ENCODE peak calls at places on chromosome 21, in four cellular contexts. One of them, this sample, is unnamed. For H3K4me1, the result is how much of the 10 kb centered on the place peaks cover.

GRCh38 chr21:16976132-16976666 is 536.6 kb upstream of the CXADR start:
- DNase-seq in cardiac muscle cell: no peak
- DNase-seq in neuronal stem cell: no peak
- DNase-seq in body of pancreas: no peak
- DNase-seq in this sample: no peak

GRCh38 chr21:35508389-35508888 is 459.3 kb upstream of the RUNX1 start:
- DNase-seq in cardiac muscle cell: no peak
- DNase-seq in neuronal stem cell: peak
- DNase-seq in body of pancreas: peak
- DNase-seq in this sample: peak

GRCh38 chr21:46500224-46500861 is 41.7 kb downstream of the DIP2A start:
- DNase-seq in cardiac muscle cell: no peak
- DNase-seq in neuronal stem cell: no peak
- DNase-seq in body of pancreas: no peak
- DNase-seq in this sample: peak

GRCh38 chr21:45420623-45421041 is 15.7 kb downstream of the COL18A1 start:
- DNase-seq in cardiac muscle cell: peak
- DNase-seq in neuronal stem cell: no peak
- DNase-seq in body of pancreas: peak
- DNase-seq in this sample: peak

GRCh38 chr21:35075546-35075945 is 26.4 kb upstream of the RUNX1 start:
- DNase-seq in cardiac muscle cell: no peak
- DNase-seq in neuronal stem cell: no peak
- DNase-seq in body of pancreas: no peak
- DNase-seq in this sample: no peak

GRCh38 chr21:25912402-25912746 is 177.6 kb downstream of the GABPA start:
- DNase-seq in cardiac muscle cell: no peak
- DNase-seq in neuronal stem cell: no peak
- DNase-seq in body of pancreas: no peak
- DNase-seq in this sample: peak

GRCh38 chr21:45417256-45417950 is 12.4 kb downstream of the COL18A1 start:
- DNase-seq in cardiac muscle cell: no peak
- DNase-seq in neuronal stem cell: no peak
- DNase-seq in body of pancreas: no peak
- DNase-seq in this sample: no peak

GRCh38 chr21:26210614-26211013 is 40.0 kb upstream of the APP start:
- DNase-seq in cardiac muscle cell: no peak
- DNase-seq in neuronal stem cell: no peak
- DNase-seq in body of pancreas: no peak
- DNase-seq in this sample: no peak

GRCh38 chr21:17819114-17819877 is at the start of gene C21orf91:
- DNase-seq in cardiac muscle cell: peak
- DNase-seq in neuronal stem cell: peak
- DNase-seq in body of pancreas: peak
- DNase-seq in this sample: peak

GRCh38 chr21:23876925-23877558 is 1730.2 kb downstream of the MRPL39 start:
- DNase-seq in cardiac muscle cell: no peak
- DNase-seq in neuronal stem cell: no peak
- DNase-seq in body of pancreas: no peak
- DNase-seq in this sample: no peak

GRCh38 chr21:34983680-34984086 is 65.4 kb downstream of the RUNX1 start:
- DNase-seq in cardiac muscle cell: no peak
- DNase-seq in neuronal stem cell: no peak
- DNase-seq in body of pancreas: no peak
- DNase-seq in this sample: no peak

GRCh38 chr21:35436899-35437298 is 387.8 kb upstream of the RUNX1 start:
- DNase-seq in cardiac muscle cell: no peak
- DNase-seq in neuronal stem cell: no peak
- DNase-seq in body of pancreas: no peak
- DNase-seq in this sample: peak

GRCh38 chr21:22961248-22961647 is 1963.0 kb downstream of the NCAM2 start:
- DNase-seq in cardiac muscle cell: no peak
- DNase-seq in neuronal stem cell: no peak
- DNase-seq in body of pancreas: no peak
- DNase-seq in this sample: no peak

GRCh38 chr21:25456672-25457071 is 150.6 kb downstream of the MRPL39 start:
- DNase-seq in cardiac muscle cell: no peak
- DNase-seq in neuronal stem cell: no peak
- DNase-seq in body of pancreas: no peak
- DNase-seq in this sample: no peak

GRCh38 chr21:26495283-26495849 is 77.7 kb downstream of the CYYR1 start:
- DNase-seq in cardiac muscle cell: no peak
- DNase-seq in neuronal stem cell: no peak
- DNase-seq in body of pancreas: no peak
- DNase-seq in this sample: no peak

GRCh38 chr21:34967509-34968289 is 81.4 kb downstream of the RUNX1 start:
- DNase-seq in cardiac muscle cell: no peak
- DNase-seq in neuronal stem cell: no peak
- DNase-seq in body of pancreas: no peak
- DNase-seq in this sample: no peak

GRCh38 chr21:39184050-39184980 is 1.1 kb upstream of the PSMG1 start:
- DNase-seq in cardiac muscle cell: peak
- DNase-seq in neuronal stem cell: no peak
- DNase-seq in body of pancreas: no peak
- DNase-seq in this sample: peak

GRCh38 chr21:21715286-21715969 is 717.2 kb downstream of the NCAM2 start:
- DNase-seq in cardiac muscle cell: no peak
- DNase-seq in neuronal stem cell: no peak
- DNase-seq in body of pancreas: no peak
- DNase-seq in this sample: no peak

GRCh38 chr21:34936874-34937563 is 112.1 kb downstream of the RUNX1 start:
- DNase-seq in cardiac muscle cell: no peak
- DNase-seq in neuronal stem cell: no peak
- DNase-seq in body of pancreas: no peak
- DNase-seq in this sample: peak

GRCh38 chr21:45836268-45836655 is 145.3 kb upstream of the COL6A1 start:
- DNase-seq in cardiac muscle cell: no peak
- DNase-seq in neuronal stem cell: no peak
- DNase-seq in body of pancreas: no peak
- DNase-seq in this sample: no peak

GRCh38 chr21:20882462-20883415 is 115.5 kb upstream of the NCAM2 start:
- DNase-seq in cardiac muscle cell: peak
- DNase-seq in neuronal stem cell: peak
- DNase-seq in body of pancreas: peak
- DNase-seq in this sample: no peak

GRCh38 chr21:46096997-46097825 is 701 bp upstream of the COL6A2 start:
- DNase-seq in cardiac muscle cell: no peak
- DNase-seq in neuronal stem cell: no peak
- DNase-seq in body of pancreas: peak
- DNase-seq in this sample: no peak

GRCh38 chr21:39633770-39634181 is 21.0 kb downstream of the B3GALT5 start:
- DNase-seq in cardiac muscle cell: no peak
- DNase-seq in neuronal stem cell: no peak
- DNase-seq in body of pancreas: no peak
- DNase-seq in this sample: peak

GRCh38 chr21:46409641-46410406 is 48.9 kb upstream of the DIP2A start:
- DNase-seq in cardiac muscle cell: no peak
- DNase-seq in neuronal stem cell: no peak
- DNase-seq in body of pancreas: no peak
- DNase-seq in this sample: no peak

GRCh38 chr21:46226146-46226545 is 2.4 kb downstream of the LSS start:
- DNase-seq in cardiac muscle cell: no peak
- DNase-seq in neuronal stem cell: no peak
- DNase-seq in body of pancreas: no peak
- DNase-seq in this sample: no peak

GRCh38 chr21:18153063-18153462 is 91.6 kb upstream of the CHODL start:
- DNase-seq in cardiac muscle cell: no peak
- DNase-seq in neuronal stem cell: no peak
- DNase-seq in body of pancreas: no peak
- DNase-seq in this sample: no peak

GRCh38 chr21:34852438-34852837 is 183.6 kb downstream of the CLIC6 start:
- DNase-seq in cardiac muscle cell: no peak
- DNase-seq in neuronal stem cell: no peak
- DNase-seq in body of pancreas: no peak
- DNase-seq in this sample: no peak

GRCh38 chr21:36702622-36702968 is 3.7 kb downstream of the SIM2 start:
- DNase-seq in cardiac muscle cell: no peak
- DNase-seq in neuronal stem cell: no peak
- DNase-seq in body of pancreas: no peak
- DNase-seq in this sample: no peak

GRCh38 chr21:36701912-36702621 is 3.2 kb downstream of the SIM2 start:
- DNase-seq in cardiac muscle cell: no peak
- DNase-seq in neuronal stem cell: no peak
- DNase-seq in body of pancreas: no peak
- DNase-seq in this sample: no peak

GRCh38 chr21:36699546-36700294 is 805 bp downstream of the SIM2 start:
- DNase-seq in cardiac muscle cell: no peak
- DNase-seq in neuronal stem cell: no peak
- DNase-seq in body of pancreas: no peak
- DNase-seq in this sample: no peak

GRCh38 chr21:36700295-36700960 is 1.5 kb downstream of the SIM2 start:
- DNase-seq in cardiac muscle cell: no peak
- DNase-seq in neuronal stem cell: no peak
- DNase-seq in body of pancreas: no peak
- DNase-seq in this sample: no peak

DNA sequence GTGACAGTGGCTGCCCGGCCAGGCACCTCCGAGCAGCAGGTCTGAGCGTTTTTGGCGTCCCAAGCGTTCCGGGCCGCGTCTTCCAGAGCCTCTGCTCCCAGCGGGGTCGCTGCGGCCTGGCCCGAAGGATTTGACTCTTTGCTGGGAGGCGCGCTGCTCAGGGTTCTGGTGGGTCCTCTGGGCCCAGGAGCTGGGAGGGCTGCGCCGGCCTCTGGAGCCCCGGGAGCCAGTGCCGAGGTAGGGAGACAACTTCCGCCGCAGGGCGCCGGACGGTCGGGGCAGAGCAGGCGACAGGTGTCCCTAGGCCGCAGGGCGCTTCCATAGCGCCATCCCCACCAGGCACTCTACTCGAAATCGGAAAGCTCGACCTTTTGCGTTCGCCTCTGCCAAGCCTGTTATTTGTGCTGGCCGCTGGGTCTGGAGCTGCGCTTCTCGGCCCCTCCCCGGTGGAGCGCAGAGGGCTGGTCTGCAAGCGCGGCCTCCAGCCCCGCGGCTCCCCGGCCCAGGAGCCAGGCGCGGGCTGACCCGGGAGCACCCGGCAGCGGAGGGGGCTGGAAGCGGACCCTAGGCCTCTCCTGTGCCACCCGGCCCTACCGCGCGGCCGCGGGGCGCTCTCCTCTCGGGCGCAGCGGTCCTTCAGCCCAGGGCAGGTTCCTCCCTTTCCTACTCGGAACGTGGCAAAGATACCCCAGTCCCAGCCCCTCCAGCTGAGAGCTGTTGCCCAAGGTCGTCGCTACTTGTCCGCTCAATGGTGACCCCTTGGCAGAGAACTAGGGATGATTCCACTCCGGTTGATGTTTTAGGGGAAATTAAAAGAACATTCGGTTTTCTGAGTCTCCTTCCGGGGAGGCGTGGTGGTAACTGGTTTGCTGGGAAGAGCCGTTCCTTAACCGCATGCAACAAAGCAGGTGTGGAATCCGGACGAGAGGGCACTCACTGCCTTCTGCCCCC is 2.3 kb downstream of the SIM2 start:
- DNase-seq in cardiac muscle cell: peak
- DNase-seq in neuronal stem cell: peak
- DNase-seq in body of pancreas: no peak
- DNase-seq in this sample: no peak
- H3K4me3 ChIP-seq in cardiac muscle cell: peak
- H3K4me3 ChIP-seq in neuronal stem cell: peak
- H3K4me3 ChIP-seq in body of pancreas: no peak
- H3K4me3 ChIP-seq in this sample: peak

GRCh38 chr21:31133243-31133830 is 95.1 kb upstream of the KRTAP19-8 start:
- DNase-seq in cardiac muscle cell: no peak
- DNase-seq in neuronal stem cell: no peak
- DNase-seq in body of pancreas: no peak
- DNase-seq in this sample: no peak

GRCh38 chr21:31135536-31136184 is 97.4 kb upstream of the KRTAP19-8 start:
- DNase-seq in cardiac muscle cell: no peak
- DNase-seq in neuronal stem cell: no peak
- DNase-seq in body of pancreas: no peak
- DNase-seq in this sample: no peak

GRCh38 chr21:31136891-31137290 is 98.6 kb upstream of the KRTAP19-8 start:
- DNase-seq in cardiac muscle cell: no peak
- DNase-seq in neuronal stem cell: no peak
- DNase-seq in body of pancreas: no peak
- DNase-seq in this sample: no peak

GRCh38 chr21:31130821-31131220 is 92.5 kb upstream of the KRTAP19-8 start:
- DNase-seq in cardiac muscle cell: no peak
- DNase-seq in neuronal stem cell: no peak
- DNase-seq in body of pancreas: no peak
- DNase-seq in this sample: no peak

GRCh38 chr21:31132574-31133242 is 94.4 kb upstream of the KRTAP19-8 start:
- DNase-seq in cardiac muscle cell: no peak
- DNase-seq in neuronal stem cell: no peak
- DNase-seq in body of pancreas: no peak
- DNase-seq in this sample: peak
- H3K4me1 ChIP-seq in cardiac muscle cell: under half
- H3K4me1 ChIP-seq in neuronal stem cell: under half
- H3K4me1 ChIP-seq in body of pancreas: under half
- H3K4me1 ChIP-seq in this sample: under half

GRCh38 chr21:31363720-31364119 is 19.7 kb upstream of the TIAM1 start:
- DNase-seq in cardiac muscle cell: no peak
- DNase-seq in neuronal stem cell: no peak
- DNase-seq in body of pancreas: no peak
- DNase-seq in this sample: no peak
- H3K27ac ChIP-seq in cardiac muscle cell: no peak
- H3K27ac ChIP-seq in neuronal stem cell: no peak
- H3K27ac ChIP-seq in body of pancreas: no peak
- H3K27ac ChIP-seq in this sample: no peak

GRCh38 chr21:38129711-38130110 is 127.1 kb upstream of the KCNJ15 start:
- DNase-seq in cardiac muscle cell: no peak
- DNase-seq in neuronal stem cell: no peak
- DNase-seq in body of pancreas: no peak
- DNase-seq in this sample: no peak

GRCh38 chr21:38139380-38140168 is 117.2 kb upstream of the KCNJ15 start:
- DNase-seq in cardiac muscle cell: no peak
- DNase-seq in neuronal stem cell: no peak
- DNase-seq in body of pancreas: no peak
- DNase-seq in this sample: no peak

GRCh38 chr21:38136201-38136600 is 120.6 kb upstream of the KCNJ15 start:
- DNase-seq in cardiac muscle cell: no peak
- DNase-seq in neuronal stem cell: no peak
- DNase-seq in body of pancreas: no peak
- DNase-seq in this sample: no peak

DNA sequence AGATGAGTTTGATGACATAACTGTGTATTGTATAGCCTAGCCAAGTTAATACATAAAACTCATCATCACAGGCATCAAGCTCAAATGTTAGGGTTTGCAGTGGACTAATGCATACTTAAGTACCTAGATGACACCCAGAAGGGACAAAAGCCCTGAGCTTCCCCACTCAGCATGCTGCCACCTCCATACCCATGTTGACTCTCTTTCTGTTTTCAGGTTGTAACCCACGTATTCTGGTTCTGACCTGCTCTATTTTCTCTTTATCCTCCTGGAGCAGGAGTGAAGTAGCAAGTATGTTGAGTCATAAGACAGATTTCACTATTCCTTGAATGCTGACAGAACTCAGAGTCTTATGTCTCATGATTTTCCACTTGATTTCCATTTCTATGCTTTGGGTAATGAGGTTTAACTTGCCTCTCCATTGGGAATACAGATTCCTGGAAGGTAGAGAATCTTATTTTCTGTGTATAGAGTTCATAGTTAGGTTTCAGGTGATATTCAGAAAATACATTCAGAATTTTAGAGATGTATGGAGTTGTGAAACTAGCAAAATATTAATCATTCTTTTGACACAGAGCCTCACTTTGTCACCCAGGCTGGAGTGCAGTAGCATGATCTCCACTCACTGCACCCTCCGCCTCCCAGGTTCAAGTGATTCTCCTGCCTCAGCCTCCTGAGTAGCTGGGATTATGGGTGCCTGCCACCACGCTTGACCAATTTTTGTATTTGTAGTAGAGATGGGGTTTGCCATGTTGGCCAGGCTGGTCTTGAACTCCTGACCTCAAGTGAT is 122.5 kb upstream of the KCNJ15 start:
- DNase-seq in cardiac muscle cell: no peak
- DNase-seq in neuronal stem cell: no peak
- DNase-seq in body of pancreas: no peak
- DNase-seq in this sample: no peak
- H3K4me3 ChIP-seq in cardiac muscle cell: no peak
- H3K4me3 ChIP-seq in neuronal stem cell: no peak
- H3K4me3 ChIP-seq in body of pancreas: no peak
- H3K4me3 ChIP-seq in this sample: no peak

This sample was measured in small intestine.